ENCODE peak calls at places on chromosomes 7 and 10, in nine cellular contexts. S is AG08395, W is NCI-H1092 treated with DMSO at 0.1 percent for 48 hours, A is colonic mucosa, L is ACHN, G is RPMI8226, R is fibroblast of lung, T is iPS DF 6.9, C is NAMALWA. F is an unnamed sample.
A peak's percentile ranks its signal among the peaks of the same experiment; 100 is the strongest.

GRCh38 chr10:76581685-76582084 is 1055.9 kb downstream of the KCNMA1 start:
- DNase-seq in G (no peak), R (no peak), A (no peak), C (no peak), T (no peak), W (no peak), L (no peak), S (no peak), F (peak; percentile 40)

GRCh38 chr7:157851501-157852067 is 514.8 kb downstream of the DNAJB6 start:
- DNase-seq in C (no peak), L (no peak), A (peak; percentile 64), S (no peak), T (no peak), W (no peak), G (peak; percentile 74), R (peak; percentile 27), F (no peak)

GRCh38 chr7:81013036-81013435 is 94.2 kb upstream of the SEMA3C start:
- DNase-seq in G (peak; percentile 10), A (no peak), R (peak; percentile 63), T (no peak), S (peak; percentile 58), L (peak; percentile 8), W (no peak), C (no peak), F (peak; percentile 68)

GRCh38 chr7:1989049-1989860 is 243.5 kb downstream of the MAD1L1 start:
- DNase-seq in A (no peak), W (no peak), S (no peak), L (no peak), T (no peak), C (no peak), G (no peak), R (no peak), F (no peak)

GRCh38 chr7:103685646-103686418 is 239.8 kb upstream of the SLC26A5 start:
- DNase-seq in W (peak; percentile 89), S (no peak), G (no peak), C (no peak), L (no peak), A (no peak), T (no peak), R (no peak), F (no peak)

GRCh38 chr10:49615213-49615612 is 1.4 kb downstream of the CHAT start:
- DNase-seq in R (no peak), S (no peak), W (no peak), C (no peak), G (no peak), L (no peak), A (no peak), T (no peak), F (no peak)

GRCh38 chr7:43905954-43906326 is 456 bp downstream of the URGCP start:
- DNase-seq in L (peak; percentile 56), W (peak; percentile 37), C (no peak), A (peak; percentile 38), G (peak; percentile 28), S (peak; percentile 41), T (no peak), R (peak; percentile 55), F (peak; percentile 15)

GRCh38 chr7:50552921-50553320 is 12.3 kb downstream of the DDC start:
- DNase-seq in L (peak; percentile 63), C (no peak), W (no peak), A (peak; percentile 19), G (peak; percentile 18), S (peak; percentile 55), R (peak; percentile 53), T (no peak), F (peak; percentile 34)

GRCh38 chr7:122248472-122248871 is 56.1 kb downstream of the FEZF1 start:
- DNase-seq in C (no peak), T (no peak), L (no peak), G (no peak), W (no peak), R (peak; percentile 20), S (no peak), A (no peak), F (no peak)

GRCh38 chr7:97971120-97971989 is 18.6 kb downstream of the OCM2 start:
- DNase-seq in W (peak; percentile 27), A (peak; percentile 30), G (peak; percentile 63), R (peak; percentile 39), S (peak; percentile 15), C (peak; percentile 76), T (no peak), L (peak; percentile 49), F (peak; percentile 16)

GRCh38 chr10:85319150-85319549 is 990.8 kb downstream of the CCSER2 start:
- DNase-seq in C (no peak), A (no peak), T (no peak), R (no peak), G (no peak), L (no peak), S (no peak), W (no peak), F (no peak)

GRCh38 chr10:131041361-131041916 is 270.1 kb downstream of the TCERG1L start:
- DNase-seq in R (no peak), T (no peak), W (no peak), C (no peak), A (no peak), G (peak; percentile 5), S (no peak), L (no peak), F (no peak)

GRCh38 chr7:945556-946255 is 8.8 kb downstream of the ADAP1 start:
- DNase-seq in G (peak; percentile 46), S (no peak), T (peak; percentile 78), A (peak; percentile 97), L (no peak), R (no peak), W (no peak), C (no peak), F (no peak)

GRCh38 chr10:11357361-11357760 is 254.1 kb downstream of the USP6NL start:
- DNase-seq in A (no peak), G (no peak), C (no peak), R (no peak), T (no peak), W (no peak), S (no peak), L (no peak), F (no peak)